ENCODE peak calls at places on chromosomes 11 and 22, in four cellular contexts. L is heart right ventricle, A is hepatocyte, T is esophagus muscularis mucosa. P is an unnamed sample.

GRCh38 chr11:57482782-57483569 is 22.6 kb downstream of the RTN4RL2 start:
- DNase-seq in L (no peak), A (peak; percentile 81), T (no peak), P (peak; percentile 85)

GRCh38 chr11:1410366-1411291 is 20.9 kb downstream of the BRSK2 start:
- DNase-seq in L (no peak), A (peak; percentile 63), T (no peak), P (no peak)

GRCh38 chr22:45304971-45305370 is 4.8 kb upstream of the FAM118A start:
- DNase-seq in L (no peak), A (no peak), T (no peak), P (no peak)

GRCh38 chr11:2488004-2488403 is 43.2 kb downstream of the KCNQ1 start:
- DNase-seq in L (no peak), A (no peak), T (no peak), P (no peak)

GRCh38 chr11:35343033-35343598 is 76.2 kb downstream of the SLC1A2 start:
- DNase-seq in L (no peak), A (no peak), T (no peak), P (no peak)

GRCh38 chr22:42073568-42074152 is 388 bp upstream of the PHETA2 start:
- DNase-seq in L (no peak), A (no peak), T (no peak), P (no peak)

GRCh38 chr11:124763156-124763947 is 1.3 kb upstream of the ESAM start:
- DNase-seq in L (peak; percentile 91), A (peak; percentile 88), T (peak; percentile 93), P (peak; percentile 89)

GRCh38 chr22:30116362-30117117 is 36.3 kb downstream of the HORMAD2 start:
- DNase-seq in L (no peak), A (peak; percentile 39), T (no peak), P (no peak)

GRCh38 chr11:65766535-65766934 is 14.2 kb downstream of the AP5B1 start:
- DNase-seq in L (no peak), A (no peak), T (peak; percentile 89), P (no peak)

GRCh38 chr11:93169950-93170561 is 27.7 kb downstream of the SLC36A4 start:
- DNase-seq in L (no peak), A (peak; percentile 33), T (no peak), P (no peak)

GRCh38 chr11:92866679-92867282 is 102.7 kb upstream of the MTNR1B start:
- DNase-seq in L (peak; percentile 13), A (no peak), T (no peak), P (no peak)

GRCh38 chr11:125938418-125938817 is 7.4 kb upstream of the VSIG10L2 start:
- DNase-seq in L (no peak), A (no peak), T (no peak), P (no peak)

GRCh38 chr22:30863161-30863833 is 105.3 kb downstream of the MORC2 start:
- DNase-seq in L (no peak), A (peak; percentile 69), T (peak; percentile 87), P (no peak)

GRCh38 chr11:456533-456932 is 6.5 kb downstream of the PTDSS2 start:
- DNase-seq in L (no peak), A (no peak), T (no peak), P (no peak)

GRCh38 chr11:125728969-125729368 is 17.1 kb upstream of the PATE1 start:
- DNase-seq in L (no peak), A (no peak), T (no peak), P (no peak)

GRCh38 chr11:130781906-130782305 is 134.4 kb downstream of the SNX19 start:
- DNase-seq in L (no peak), A (no peak), T (no peak), P (no peak)

GRCh38 chr22:29883831-29884139 is 811 bp downstream of the MTMR3 start:
- DNase-seq in L (no peak), A (no peak), T (no peak), P (no peak)

GRCh38 chr11:33970984-33971466 is 79.1 kb upstream of the LMO2 start:
- DNase-seq in L (peak; percentile 59), A (peak; percentile 77), T (no peak), P (peak; percentile 65)

GRCh38 chr11:117220999-117221774 is 10.7 kb downstream of the PCSK7 start:
- DNase-seq in L (peak; percentile 61), A (no peak), T (no peak), P (peak; percentile 58)

GRCh38 chr22:49169074-49169744 is 658.5 kb downstream of the BRD1 start:
- DNase-seq in L (no peak), A (no peak), T (no peak), P (no peak)

GRCh38 chr11:118923721-118924587 is 1.8 kb downstream of the BCL9L start:
- DNase-seq in L (no peak), A (peak; percentile 28), T (no peak), P (no peak)

GRCh38 chr22:42612336-42612735 is 2.3 kb downstream of the POLDIP3 start:
- DNase-seq in L (no peak), A (no peak), T (no peak), P (no peak)

GRCh38 chr22:31344369-31345330 is 1.5 kb downstream of the PATZ1 start:
- DNase-seq in L (peak; percentile 19), A (peak; percentile 58), T (no peak), P (peak; percentile 69)

GRCh38 chr11:17634776-17635550 is 84.4 kb upstream of the MYOD1 start:
- DNase-seq in L (no peak), A (no peak), T (peak; percentile 90), P (no peak)

GRCh38 chr11:120510406-120511115 is 987 bp upstream of the GRIK4 start:
- DNase-seq in L (no peak), A (no peak), T (no peak), P (no peak)

GRCh38 chr22:22520020-22520656 is at the start of gene ZNF280A:
- DNase-seq in L (no peak), A (peak; percentile 19), T (no peak), P (no peak)

GRCh38 chr11:123065634-123066033 is 3.7 kb upstream of the HSPA8 start:
- DNase-seq in L (no peak), A (no peak), T (no peak), P (no peak)

GRCh38 chr22:27842236-27842993 is 40.9 kb upstream of the MN1 start:
- DNase-seq in L (no peak), A (no peak), T (no peak), P (peak; percentile 23)

GRCh38 chr22:35401863-35402262 is 1.9 kb downstream of the MCM5 start:
- DNase-seq in L (no peak), A (no peak), T (no peak), P (no peak)
- H3K4me3 ChIP-seq in L (no peak overlapping the region), A (no peak overlapping the region), T (no peak overlapping the region), P (no peak overlapping the region)

GRCh38 chr11:18705651-18706281 is 7.2 kb downstream of the TMEM86A start:
- DNase-seq in L (no peak), A (no peak), T (no peak), P (peak; percentile 84)
- H3K27ac ChIP-seq in L (peak overlapping the region; percentile 80), A (no peak overlapping the region), T (peak overlapping the region; percentile 72), P (no peak overlapping the region)

GRCh38 chr11:9741260-9741659 is 77.4 kb downstream of the SWAP70 start:
- DNase-seq in L (no peak), A (no peak), T (no peak), P (no peak)
- H3K4me1 ChIP-seq in L (no peaks in the 10 kb centered on the region), A (peaks cover 13% of the 10 kb centered on the region), T (no peaks in the 10 kb centered on the region), P (no peaks in the 10 kb centered on the region)

GRCh38 chr22:50293441-50294318 is 13.8 kb downstream of the PLXNB2 start:
- DNase-seq in L (peak; percentile 75), A (peak; percentile 86), T (no peak), P (peak; percentile 93)
- H3K4me3 ChIP-seq in L (peak overlapping the region; percentile 35), A (no peak overlapping the region), T (peak overlapping the region; percentile 47), P (no peak overlapping the region)

P was measured in aorta.